ENCODE peak calls at places on chromosomes 11 and 22, in eight cellular contexts. T is tibial artery; O is tibial nerve; S is CD4-positive, CD25-positive, alpha-beta regulatory T cell; L is IMR-90; J is CD8-positive, alpha-beta T cell; B is CD8-positive, alpha-beta memory T cell; R is mesendoderm. G is an unnamed sample.
A peak's percentile ranks its signal among the peaks of the same experiment; 100 is the strongest.

GRCh38 chr22:29190915-29191314 is 14.8 kb upstream of the EMID1 start:
- DNase-seq in R (no peak), L (no peak), B (no peak), T (peak; percentile 27), O (no peak), J (no peak), S (no peak), G (no peak)

GRCh38 chr22:25942989-25943411 is 201.0 kb downstream of the MYO18B start:
- DNase-seq in B (no peak), J (no peak), S (no peak), T (no peak), R (peak; percentile 56), L (no peak), O (peak; percentile 31), G (peak; percentile 40)

GRCh38 chr11:68017858-68018729 is 8.0 kb downstream of the ALDH3B1 start:
- DNase-seq in R (no peak), T (no peak), O (no peak), S (no peak), L (no peak), J (no peak), B (no peak), G (no peak)

GRCh38 chr11:18706330-18707243 is 8.0 kb downstream of the TMEM86A start:
- DNase-seq in B (peak; percentile 76), S (peak; percentile 33), T (peak; percentile 82), O (no peak), J (peak; percentile 66), R (no peak), L (no peak), G (peak; percentile 84)

GRCh38 chr11:121711900-121712424 is 259.2 kb upstream of the SORL1-AS1 start:
- DNase-seq in O (no peak), B (no peak), L (peak; percentile 39), J (no peak), R (peak; percentile 10), T (no peak), S (no peak), G (no peak)

GRCh38 chr22:19844423-19845368 is 10.0 kb downstream of the GNB1L start:
- DNase-seq in J (no peak), O (no peak), B (no peak), L (peak; percentile 40), R (no peak), T (peak; percentile 83), S (no peak), G (peak; percentile 53)

GRCh38 chr11:100777118-100777517 is 90.0 kb downstream of the ARHGAP42 start:
- DNase-seq in L (no peak), R (peak; percentile 31), O (no peak), T (no peak), B (no peak), S (no peak), J (no peak), G (no peak)

GRCh38 chr11:65468874-65469333 is 29.9 kb upstream of the MALAT1 start:
- DNase-seq in T (no peak), S (peak; percentile 29), B (peak; percentile 75), L (no peak), J (peak; percentile 54), R (peak; percentile 91), O (no peak), G (peak; percentile 93)

DNA sequence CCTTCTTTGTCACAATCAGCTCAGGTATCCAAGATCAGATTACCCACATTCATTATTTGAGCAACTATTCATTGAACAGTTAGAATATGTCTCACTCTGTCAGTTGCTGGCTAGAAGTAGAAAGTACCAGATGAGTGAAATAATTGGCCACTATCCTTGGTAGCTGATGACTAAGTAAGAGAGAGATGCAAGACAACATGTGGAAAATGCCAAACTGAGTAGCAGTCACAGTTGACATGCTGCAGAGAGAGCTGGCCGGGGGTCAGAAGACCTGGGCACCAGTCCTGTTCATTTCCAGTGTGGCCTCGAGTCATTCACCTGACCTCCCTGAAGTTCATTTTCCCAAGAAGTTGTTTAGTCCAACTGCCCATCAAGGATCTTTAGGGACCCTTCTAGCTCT is 22.5 kb upstream of the SMIM35 start:
- DNase-seq in L (peak; percentile 4), B (no peak), J (no peak), S (no peak), O (no peak), R (no peak), T (no peak), G (no peak)
- H3K27me3 ChIP-seq in L (no peaks in the 10 kb centered on the region), B (no peaks in the 10 kb centered on the region), J (no peaks in the 10 kb centered on the region), S (no peaks in the 10 kb centered on the region), O (no peaks in the 10 kb centered on the region), R (no peaks in the 10 kb centered on the region), T (no peaks in the 10 kb centered on the region), G (no peaks in the 10 kb centered on the region)

GRCh38 chr11:62644220-62644619 is 2.2 kb downstream of the GANAB start:
- DNase-seq in L (no peak), T (no peak), J (no peak), S (no peak), O (no peak), B (no peak), R (no peak), G (no peak)
- H3K36me3 ChIP-seq in L (peaks cover 36% of the 10 kb centered on the region), T (peaks cover 49% of the 10 kb centered on the region), J (peaks cover 25% of the 10 kb centered on the region), S (peaks cover 14% of the 10 kb centered on the region), O (peaks cover 9% of the 10 kb centered on the region), B (peaks cover 15% of the 10 kb centered on the region), R (peaks cover 6% of the 10 kb centered on the region), G (peaks cover 11% of the 10 kb centered on the region)

GRCh38 chr22:17972385-17973181 is 51.8 kb downstream of the MICAL3 start:
- DNase-seq in O (no peak), B (no peak), R (peak; percentile 79), L (peak; percentile 85), J (no peak), S (no peak), T (no peak), G (peak; percentile 72)
- H3K4me3 ChIP-seq in O (no peak overlapping the region), B (no peak overlapping the region), R (no peak overlapping the region), L (no peak overlapping the region), J (no peak overlapping the region), S (no peak overlapping the region), T (no peak overlapping the region), G (no peak overlapping the region)

DNA sequence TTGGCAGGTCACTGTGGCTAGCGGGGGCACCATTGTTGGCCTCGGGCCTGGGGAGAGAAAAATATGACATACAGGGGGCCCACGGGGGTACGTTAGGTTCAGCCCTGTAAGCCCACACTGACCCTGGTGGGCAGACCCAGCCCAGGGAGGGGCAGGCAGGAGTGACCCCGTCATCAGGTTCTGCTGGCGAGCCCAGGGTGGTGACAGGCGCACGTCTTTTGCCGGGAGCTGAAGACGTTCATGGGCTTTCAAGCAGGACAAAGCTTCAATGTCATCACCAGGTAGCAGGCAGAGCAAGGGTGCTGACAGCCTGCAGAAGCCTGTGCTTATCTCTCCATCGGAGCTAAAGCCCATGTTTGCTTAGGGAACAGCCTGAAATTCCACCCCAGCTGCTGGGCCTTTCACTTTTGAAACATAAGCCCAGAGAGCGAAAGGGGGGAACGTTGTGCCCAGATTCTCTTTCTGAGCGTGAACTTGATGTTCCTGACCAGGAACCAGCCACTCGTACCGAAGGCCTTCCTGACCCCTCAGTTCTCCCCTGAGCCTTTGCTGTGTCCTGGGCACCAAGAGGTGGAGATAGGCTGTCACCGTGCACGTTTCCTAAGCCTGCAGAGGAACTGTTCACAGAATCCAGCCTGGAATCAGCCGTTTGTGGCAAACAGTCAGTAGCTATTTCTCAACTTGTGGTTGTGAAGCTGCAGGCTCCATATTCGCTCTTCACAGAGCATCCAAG is 74.0 kb upstream of the ATXN10 start:
- DNase-seq in R (no peak), J (no peak), T (no peak), S (no peak), B (no peak), O (no peak), L (no peak), G (no peak)
- H3K27me3 ChIP-seq in R (no peaks in the 10 kb centered on the region), J (no peaks in the 10 kb centered on the region), T (no peaks in the 10 kb centered on the region), S (no peaks in the 10 kb centered on the region), B (no peaks in the 10 kb centered on the region), O (no peaks in the 10 kb centered on the region), L (no peaks in the 10 kb centered on the region), G (no peaks in the 10 kb centered on the region)

DNA sequence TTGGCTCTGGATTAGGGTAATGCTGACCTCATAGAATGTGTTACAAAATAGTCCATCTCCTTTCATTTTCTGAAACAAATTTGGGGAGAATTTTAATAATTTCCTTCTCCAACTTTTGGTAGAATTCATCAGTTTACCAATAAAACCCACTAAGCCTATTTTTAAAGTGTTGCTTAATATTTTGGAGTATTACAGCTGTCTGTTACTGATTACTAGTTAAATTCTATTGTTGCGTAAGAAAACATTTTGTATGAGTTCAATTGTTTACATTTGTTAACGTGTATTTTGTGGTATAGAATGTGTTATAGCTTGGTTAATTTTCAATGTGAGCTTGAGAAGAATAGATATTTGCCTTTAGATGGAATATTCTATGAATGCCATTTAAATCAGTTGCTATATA is 11.6 kb downstream of the TRIM22 start:
- DNase-seq in O (no peak), T (no peak), S (no peak), J (no peak), B (no peak), L (no peak), R (no peak), G (no peak)
- H3K36me3 ChIP-seq in O (peaks cover 10% of the 10 kb centered on the region), T (peaks cover 43% of the 10 kb centered on the region), S (peaks cover 89% of the 10 kb centered on the region), J (peaks cover 24% of the 10 kb centered on the region), B (peaks cover 27% of the 10 kb centered on the region), L (peaks cover 19% of the 10 kb centered on the region), R (no peaks in the 10 kb centered on the region), G (peaks cover 10% of the 10 kb centered on the region)

GRCh38 chr22:50670914-50671538 is 1.6 kb upstream of the SHANK3 start:
- DNase-seq in T (no peak), L (no peak), J (no peak), S (no peak), R (no peak), O (no peak), B (no peak), G (peak; percentile 63)

GRCh38 chr22:50672471-50673230 is at the start of gene SHANK3:
- DNase-seq in S (no peak), L (no peak), O (no peak), B (no peak), J (no peak), T (no peak), R (no peak), G (peak; percentile 81)

GRCh38 chr22:50670513-50670912 is 2.1 kb upstream of the SHANK3 start:
- DNase-seq in J (no peak), R (no peak), S (no peak), B (no peak), L (no peak), T (no peak), O (no peak), G (peak; percentile 37)

GRCh38 chr22:50672041-50672440 is 582 bp upstream of the SHANK3 start:
- DNase-seq in T (no peak), O (no peak), S (no peak), R (no peak), B (no peak), L (no peak), J (no peak), G (no peak)

DNA sequence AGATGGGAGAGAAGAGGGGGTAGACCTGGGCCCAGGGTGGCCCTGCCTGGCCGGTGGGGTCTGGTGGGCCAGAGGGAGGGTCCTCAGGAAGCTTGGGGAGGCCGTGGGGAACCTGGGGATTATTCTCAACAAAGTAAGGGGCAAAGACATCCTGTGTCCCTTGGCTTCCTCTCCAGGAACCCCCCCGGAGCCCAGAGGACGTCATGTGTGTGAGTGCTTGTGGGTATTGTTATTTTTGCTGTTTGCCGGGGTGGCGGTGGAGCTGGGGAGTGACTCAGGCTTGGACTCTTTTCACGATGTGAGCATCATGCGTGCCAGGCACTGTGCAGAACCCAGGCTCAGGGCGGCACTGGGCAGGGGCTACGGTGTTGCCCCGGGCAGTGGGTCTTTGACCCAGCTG is 982 bp upstream of the SHANK3 start:
- DNase-seq in B (no peak), O (no peak), J (peak; percentile 50), T (no peak), S (no peak), L (no peak), R (no peak), G (peak; percentile 49)
- H3K4me3 ChIP-seq in B (no peak overlapping the region), O (no peak overlapping the region), J (no peak overlapping the region), T (no peak overlapping the region), S (no peak overlapping the region), L (no peak overlapping the region), R (no peak overlapping the region), G (no peak overlapping the region)

GRCh38 chr11:61010466-61011238 is 39.2 kb downstream of the CD6 start:
- DNase-seq in B (no peak), O (no peak), S (no peak), L (no peak), R (peak; percentile 64), J (no peak), T (no peak), G (no peak)
- H3K27me3 ChIP-seq in B (no peaks in the 10 kb centered on the region), O (no peaks in the 10 kb centered on the region), S (no peaks in the 10 kb centered on the region), L (peaks cover 60% of the 10 kb centered on the region), R (peaks cover 7% of the 10 kb centered on the region), J (no peaks in the 10 kb centered on the region), T (no peaks in the 10 kb centered on the region), G (peaks cover 46% of the 10 kb centered on the region)